ENCODE peak calls at places on chromosomes 7 and 10, in six cellular contexts. P, W, H, S, V and Y are unnamed samples.

GRCh38 chr7:71271203-71271602 is 139.3 kb downstream of the GALNT17 start:
- DNase-seq in P (no peak), W (no peak), H (no peak), S (no peak), V (no peak), Y (no peak)

GRCh38 chr10:102384053-102384452 is 11.5 kb upstream of the NFKB2 start:
- DNase-seq in P (no peak), W (no peak), H (no peak), S (peak), V (no peak), Y (no peak)

GRCh38 chr10:126350216-126350992 is 37.9 kb downstream of the ADAM12 start:
- DNase-seq in P (peak), W (no peak), H (no peak), S (no peak), V (no peak), Y (no peak)

GRCh38 chr10:92279297-92279696 is 11.6 kb downstream of the CPEB3 start:
- DNase-seq in P (no peak), W (no peak), H (no peak), S (no peak), V (no peak), Y (no peak)

GRCh38 chr10:97726636-97727178 is 10.2 kb upstream of the ZFYVE27 start:
- DNase-seq in P (no peak), W (no peak), H (peak), S (no peak), V (no peak), Y (no peak)

GRCh38 chr10:34235164-34235832 is 579.8 kb downstream of the PARD3 start:
- DNase-seq in P (no peak), W (no peak), H (no peak), S (no peak), V (no peak), Y (no peak)

GRCh38 chr7:19145429-19146201 is 394 bp upstream of the FERD3L start:
- DNase-seq in P (no peak), W (no peak), H (no peak), S (no peak), V (peak), Y (peak)

GRCh38 chr7:104791065-104791464 is 222.9 kb upstream of the KMT2E start:
- DNase-seq in P (no peak), W (no peak), H (no peak), S (no peak), V (no peak), Y (no peak)

GRCh38 chr7:46153951-46154787 is 233.1 kb upstream of the IGFBP3 start:
- DNase-seq in P (no peak), W (peak), H (peak), S (no peak), V (no peak), Y (no peak)

GRCh38 chr7:123795917-123796316 is 47.1 kb upstream of the WASL start:
- DNase-seq in P (no peak), W (no peak), H (peak), S (no peak), V (no peak), Y (no peak)

GRCh38 chr10:47165711-47166404 is 134.1 kb upstream of the GDF10 start:
- DNase-seq in P (no peak), W (no peak), H (no peak), S (no peak), V (no peak), Y (no peak)

GRCh38 chr7:44277851-44278250 is 47.5 kb downstream of the CAMK2B start:
- DNase-seq in P (no peak), W (no peak), H (no peak), S (no peak), V (no peak), Y (no peak)

GRCh38 chr7:131131746-131132431 is 195.8 kb upstream of the MKLN1 start:
- DNase-seq in P (no peak), W (no peak), H (no peak), S (no peak), V (no peak), Y (no peak)

GRCh38 chr7:27346531-27347260 is 104.1 kb downstream of the EVX1 start:
- DNase-seq in P (peak), W (no peak), H (peak), S (no peak), V (no peak), Y (peak)

GRCh38 chr10:110733256-110733952 is 89.3 kb downstream of the RBM20 start:
- DNase-seq in P (no peak), W (no peak), H (no peak), S (no peak), V (no peak), Y (no peak)

GRCh38 chr7:105766421-105767191 is 109.8 kb downstream of the ATXN7L1 start:
- DNase-seq in P (no peak), W (no peak), H (no peak), S (no peak), V (no peak), Y (no peak)

GRCh38 chr10:91694170-91694794 is 61.4 kb upstream of the PPP1R3C start:
- DNase-seq in P (peak), W (no peak), H (peak), S (peak), V (no peak), Y (peak)

GRCh38 chr7:30285531-30286284 is 1.3 kb downstream of the ZNRF2 start:
- DNase-seq in P (no peak), W (no peak), H (peak), S (peak), V (no peak), Y (peak)

GRCh38 chr10:77350711-77351119 is 286.9 kb downstream of the KCNMA1 start:
- DNase-seq in P (peak), W (no peak), H (no peak), S (peak), V (no peak), Y (no peak)

GRCh38 chr10:33706746-33707145 is 372.3 kb upstream of the NRP1 start:
- DNase-seq in P (no peak), W (no peak), H (no peak), S (no peak), V (no peak), Y (no peak)

GRCh38 chr7:130369110-130369711 is 11.1 kb upstream of the CPA1 start:
- DNase-seq in P (no peak), W (no peak), H (peak), S (no peak), V (no peak), Y (no peak)

GRCh38 chr7:123535517-123535916 is 1.1 kb upstream of the IQUB start:
- DNase-seq in P (no peak), W (no peak), H (no peak), S (no peak), V (no peak), Y (no peak)

GRCh38 chr7:117163101-117163500 is 159.8 kb downstream of the WNT2 start:
- DNase-seq in P (no peak), W (no peak), H (no peak), S (no peak), V (no peak), Y (no peak)

GRCh38 chr7:30884881-30885280 is 26.8 kb upstream of the AQP1 start:
- DNase-seq in P (no peak), W (no peak), H (no peak), S (no peak), V (no peak), Y (no peak)

GRCh38 chr10:1120146-1120695 is 64.0 kb downstream of the WDR37 start:
- DNase-seq in P (no peak), W (no peak), H (no peak), S (no peak), V (no peak), Y (no peak)

GRCh38 chr10:17980796-17981195 is 29.1 kb downstream of the SLC39A12 start:
- DNase-seq in P (no peak), W (no peak), H (no peak), S (no peak), V (no peak), Y (no peak)

GRCh38 chr10:101229275-101230184 is at the start of gene LBX1:
- DNase-seq in P (no peak), W (no peak), H (no peak), S (no peak), V (no peak), Y (no peak)

GRCh38 chr10:86961481-86962091 is 3.2 kb downstream of the SNCG start:
- DNase-seq in P (no peak), W (no peak), H (no peak), S (no peak), V (no peak), Y (no peak)

GRCh38 chr7:142797799-142798377 is 27.1 kb downstream of the PRSS2 start:
- DNase-seq in P (no peak), W (no peak), H (no peak), S (peak), V (no peak), Y (no peak)

GRCh38 chr10:56327117-56327516 is 33.9 kb downstream of the ZWINT start:
- DNase-seq in P (no peak), W (no peak), H (no peak), S (no peak), V (no peak), Y (no peak)

GRCh38 chr10:116728526-116729096 is 13.8 kb downstream of the HSPA12A start:
- DNase-seq in P (no peak), W (no peak), H (no peak), S (no peak), V (no peak), Y (no peak)

GRCh38 chr7:28180031-28180363 is 598 bp downstream of the JAZF1 start:
- DNase-seq in P (no peak), W (no peak), H (no peak), S (peak), V (no peak), Y (no peak)

GRCh38 chr10:126979311-126979710 is 74.1 kb downstream of the DOCK1 start:
- DNase-seq in P (no peak), W (no peak), H (no peak), S (no peak), V (no peak), Y (no peak)

GRCh38 chr7:116582806-116583444 is 58.1 kb downstream of the CAV1 start:
- DNase-seq in P (no peak), W (no peak), H (no peak), S (no peak), V (no peak), Y (peak)

GRCh38 chr10:34649385-34649784 is 165.7 kb downstream of the PARD3 start:
- DNase-seq in P (no peak), W (no peak), H (no peak), S (no peak), V (no peak), Y (no peak)

DNA sequence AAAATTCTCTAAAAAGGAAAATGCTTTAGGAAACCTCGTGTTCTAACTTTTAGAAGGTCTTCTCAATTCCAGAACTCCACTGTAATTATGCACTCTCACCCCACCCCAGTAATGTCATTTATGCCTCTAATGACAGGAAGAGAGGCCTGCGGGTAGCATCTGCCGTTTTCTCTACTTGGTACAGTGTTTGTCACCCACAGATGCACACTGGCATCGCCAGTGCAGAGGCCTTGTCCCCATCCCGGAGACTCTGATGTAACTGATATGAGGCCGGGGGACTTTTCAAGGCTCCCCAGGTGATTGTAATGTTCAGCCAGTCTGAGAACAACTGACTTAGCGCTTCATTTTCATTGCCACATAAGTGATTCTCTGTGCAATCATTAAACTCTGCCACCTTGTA is 113.4 kb downstream of the HERPUD2 start:
- DNase-seq in P (no peak), W (no peak), H (no peak), S (no peak), V (no peak), Y (no peak)
- TF ChIP-seq ZNF274 in P (no peak), W (no peak), H (no peak), S (no peak), V (no peak), Y (no peak)

GRCh38 chr10:94122247-94122646 is 128.5 kb downstream of the PLCE1 start:
- DNase-seq in P (no peak), W (no peak), H (no peak), S (no peak), V (no peak), Y (no peak)

GRCh38 chr10:94125856-94126255 is 132.1 kb downstream of the PLCE1 start:
- DNase-seq in P (no peak), W (no peak), H (no peak), S (no peak), V (no peak), Y (no peak)

GRCh38 chr10:94123253-94123995 is 129.7 kb downstream of the PLCE1 start:
- DNase-seq in P (no peak), W (no peak), H (peak), S (no peak), V (peak), Y (peak)
- TF ChIP-seq YY1 in P (no peak), W (no peak), H (no peak), S (no peak), V (no peak), Y (no peak)

DNA sequence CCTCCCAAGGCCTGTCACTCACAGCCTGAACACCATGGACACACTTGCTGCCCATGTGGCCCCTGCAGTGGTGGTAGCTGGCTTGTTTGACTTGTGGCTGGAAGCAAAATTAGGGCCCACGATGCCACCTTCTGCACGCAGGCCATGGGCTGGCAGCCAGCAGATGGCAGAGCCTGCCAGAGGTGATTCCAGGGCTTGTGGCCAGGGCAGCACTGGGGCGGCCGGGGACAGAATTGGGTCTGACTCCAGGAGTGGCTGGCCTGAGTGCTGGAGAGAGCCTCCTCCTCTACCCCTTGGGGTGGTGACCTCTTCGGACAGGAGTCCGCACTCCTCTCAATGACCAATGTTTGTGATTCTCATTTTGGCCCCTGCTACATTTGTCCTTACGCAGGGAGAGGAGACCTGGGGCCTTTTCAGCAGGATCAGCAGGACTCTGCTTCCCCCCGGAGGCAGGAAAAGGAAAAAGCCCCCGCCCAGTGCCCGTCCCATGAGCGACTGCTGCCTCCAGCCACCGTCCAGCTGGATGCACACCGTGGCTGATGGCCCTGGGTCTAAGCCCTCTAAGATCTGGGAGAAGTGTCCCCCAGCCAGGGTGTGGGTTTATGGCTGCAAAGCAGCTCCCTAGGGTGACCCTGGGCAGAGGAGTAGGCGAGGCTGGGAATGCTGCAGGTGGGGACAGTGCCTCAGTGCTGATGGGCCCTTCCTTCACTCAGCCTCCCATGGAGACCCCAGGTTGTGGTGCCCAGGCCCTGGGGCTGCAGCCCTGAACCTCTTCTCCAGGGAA is 26.5 kb downstream of the DNAJB12 start:
- DNase-seq in P (no peak), W (no peak), H (peak), S (peak), V (no peak), Y (no peak)
- TF ChIP-seq ZNF274 in P (no peak), W (no peak), H (peak), S (no peak), V (no peak), Y (no peak)

GRCh38 chr10:132022241-132022640 is 40.5 kb upstream of the BNIP3 start:
- DNase-seq in P (no peak), W (no peak), H (no peak), S (no peak), V (no peak), Y (no peak)
- TF ChIP-seq YY1 in P (no peak), W (no peak), H (no peak), S (no peak), V (no peak), Y (no peak)

GRCh38 chr7:4776160-4776623 is 769 bp downstream of the AP5Z1 start:
- DNase-seq in P (no peak), W (no peak), H (no peak), S (no peak), V (no peak), Y (no peak)
- TF ChIP-seq ZNF274 in P (no peak), W (no peak), H (no peak), S (no peak), V (no peak), Y (no peak)

GRCh38 chr10:132018446-132018845 is 36.7 kb upstream of the BNIP3 start:
- DNase-seq in P (no peak), W (no peak), H (no peak), S (no peak), V (no peak), Y (no peak)

GRCh38 chr10:132019366-132019765 is 37.6 kb upstream of the BNIP3 start:
- DNase-seq in P (no peak), W (no peak), H (no peak), S (no peak), V (no peak), Y (no peak)

GRCh38 chr10:132021504-132022143 is 39.9 kb upstream of the BNIP3 start:
- DNase-seq in P (no peak), W (no peak), H (no peak), S (no peak), V (no peak), Y (no peak)

GRCh38 chr10:132021046-132021445 is 39.3 kb upstream of the BNIP3 start:
- DNase-seq in P (no peak), W (no peak), H (no peak), S (no peak), V (no peak), Y (no peak)

DNA sequence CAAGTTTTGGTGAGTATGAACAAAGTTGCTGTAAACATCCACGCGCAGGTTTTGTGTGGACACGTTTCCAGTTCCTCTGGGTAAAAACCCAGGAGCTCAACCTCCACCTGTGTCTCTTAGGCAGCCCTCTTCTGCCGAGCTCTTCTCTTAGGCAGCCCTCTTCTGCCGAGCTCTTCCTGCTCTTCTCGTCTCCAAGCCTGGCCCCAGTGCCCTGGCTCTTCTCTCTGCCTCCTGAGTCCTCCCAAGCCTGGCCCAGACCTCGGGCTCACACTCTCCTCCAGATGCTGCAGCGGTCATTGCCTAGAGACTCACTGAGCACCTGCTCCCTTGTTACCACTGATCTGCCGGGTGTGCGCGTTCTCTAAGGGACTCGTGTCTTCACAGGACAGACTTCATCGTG is 38.7 kb upstream of the BNIP3 start:
- DNase-seq in P (no peak), W (no peak), H (no peak), S (no peak), V (no peak), Y (no peak)
- TF ChIP-seq YY1 in P (no peak), W (no peak), H (no peak), S (no peak), V (no peak), Y (no peak)

GRCh38 chr10:45000138-45000763 is 472 bp upstream of the ZNF22 start:
- DNase-seq in P (no peak), W (no peak), H (no peak), S (no peak), V (no peak), Y (no peak)
- TF ChIP-seq ZNF274 in P (no peak), W (no peak), H (no peak), S (no peak), V (no peak), Y (no peak)

DNA sequence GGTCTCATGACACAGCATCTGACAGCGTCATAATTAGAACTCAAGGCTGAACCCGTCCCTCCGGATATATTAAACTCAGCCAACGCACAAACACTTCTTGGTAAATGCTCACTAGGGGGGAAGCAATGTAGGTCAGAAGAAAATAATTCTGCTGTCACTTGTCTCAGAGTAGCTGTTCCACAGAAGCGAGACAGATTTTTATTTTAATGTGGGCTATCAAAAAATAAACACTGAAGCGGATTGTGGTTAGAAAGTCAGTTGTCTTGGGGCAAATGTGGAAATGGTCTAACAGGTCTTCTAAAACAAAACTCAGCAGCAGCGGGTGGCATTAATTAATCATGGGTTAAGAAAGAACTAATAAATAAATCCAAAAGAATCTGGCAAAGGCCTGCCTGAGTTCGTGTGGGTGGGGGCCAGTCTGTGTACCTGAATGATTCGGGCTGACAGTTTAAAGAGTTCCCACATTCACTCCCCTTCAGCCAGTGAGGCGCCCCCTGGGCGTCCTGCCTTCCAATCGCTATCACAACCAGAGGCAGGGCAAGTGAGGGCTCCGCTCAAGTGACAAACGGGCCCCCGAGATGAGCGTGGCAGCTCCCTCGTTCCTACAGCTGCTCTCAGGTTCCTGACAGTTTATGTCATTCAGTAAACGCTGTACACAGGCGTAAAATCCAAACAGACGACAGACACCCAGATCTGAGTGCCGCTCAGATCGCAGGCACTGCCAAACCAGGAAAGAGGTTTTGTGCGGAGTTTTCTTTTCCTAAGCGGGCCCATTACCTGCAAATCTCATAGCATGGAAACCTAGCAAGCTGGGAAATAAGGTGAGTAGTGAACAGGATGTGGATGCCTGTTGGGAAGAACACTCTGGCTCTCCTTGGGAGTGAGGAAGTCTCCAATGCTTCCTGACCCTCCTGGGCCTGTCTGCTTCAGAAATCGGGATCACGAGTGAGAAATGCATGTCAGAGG is 52.9 kb downstream of the NRAP start:
- DNase-seq in P (no peak), W (no peak), H (no peak), S (peak), V (no peak), Y (no peak)
- TF ChIP-seq YY1 in P (no peak), W (no peak), H (no peak), S (no peak), V (no peak), Y (no peak)